ENCODE peak calls at places on chromosomes 3 and 15, in six cellular contexts. D is AG09309, X is vagina, C is neural progenitor cell, B is fibroblast of the aortic adventitia, J is HCT116. Y is an unnamed sample.

GRCh38 chr3:133114198-133114597 is 76.0 kb downstream of the TMEM108 start:
- DNase-seq in J (no peak), C (no peak), B (no peak), X (no peak), D (no peak), Y (no peak)

GRCh38 chr3:156749244-156749643 is 74.9 kb downstream of the TIPARP start:
- DNase-seq in D (no peak), C (peak), B (peak), X (no peak), J (no peak), Y (no peak)

GRCh38 chr3:9345041-9345440 is 17.8 kb upstream of the THUMPD3 start:
- DNase-seq in J (no peak), D (no peak), C (no peak), X (no peak), B (no peak), Y (no peak)

GRCh38 chr3:191762323-191762960 is 301.5 kb downstream of the PYDC2 start:
- DNase-seq in J (no peak), D (peak), X (no peak), B (peak), C (peak), Y (peak)

GRCh38 chr3:156674911-156675743 is 737 bp downstream of the TIPARP start:
- DNase-seq in D (no peak), J (no peak), B (peak), X (no peak), C (peak), Y (peak)

GRCh38 chr3:30203301-30203700 is 403.1 kb upstream of the TGFBR2 start:
- DNase-seq in D (peak), B (no peak), J (no peak), X (no peak), C (no peak), Y (no peak)

GRCh38 chr15:29773816-29774215 is 48.5 kb downstream of the TJP1 start:
- DNase-seq in C (no peak), B (no peak), J (no peak), D (no peak), X (no peak), Y (no peak)

GRCh38 chr3:156635034-156635433 is 39.4 kb upstream of the TIPARP start:
- DNase-seq in C (no peak), D (no peak), B (no peak), X (no peak), J (no peak), Y (no peak)

GRCh38 chr3:42014949-42015533 is 53.1 kb upstream of the ULK4 start:
- DNase-seq in X (no peak), C (peak), J (no peak), B (peak), D (no peak), Y (peak)

GRCh38 chr15:35308802-35309201 is 223.7 kb upstream of the NANOGP8 start:
- DNase-seq in X (no peak), D (peak), C (no peak), J (no peak), B (peak), Y (peak)

GRCh38 chr15:62737551-62737950 is 305.0 kb upstream of the TPM1 start:
- DNase-seq in D (no peak), J (no peak), X (no peak), B (no peak), C (no peak), Y (no peak)

GRCh38 chr15:86830304-86830703 is 750.6 kb downstream of the AGBL1 start:
- DNase-seq in B (no peak), D (no peak), C (no peak), J (no peak), X (no peak), Y (no peak)

GRCh38 chr3:48222616-48223513 is at the start of gene CAMP:
- DNase-seq in X (no peak), C (no peak), D (peak), J (no peak), B (peak), Y (peak)

GRCh38 chr3:153087595-153088566 is 74.1 kb upstream of the RAP2B start:
- DNase-seq in B (peak), X (no peak), D (peak), J (no peak), C (no peak), Y (peak)

GRCh38 chr3:120416868-120417267 is 33.9 kb downstream of the FSTL1 start:
- DNase-seq in D (no peak), X (no peak), B (no peak), J (no peak), C (peak), Y (no peak)
- H3K4me3 ChIP-seq in D (no peak), X (no peak), B (peak), J (no peak), C (no peak), Y (no peak)

GRCh38 chr3:31699309-31699953 is 166.7 kb downstream of the STT3B start:
- DNase-seq in C (no peak), D (no peak), B (no peak), J (no peak), X (no peak), Y (no peak)
- TF ChIP-seq CTCF in C (no peak), D (no peak), B (no peak), J (no peak), X (no peak), Y (no peak)

GRCh38 chr3:31973081-31973480 is 8.0 kb downstream of the OSBPL10 start:
- DNase-seq in X (no peak), D (no peak), J (no peak), B (no peak), C (no peak), Y (peak)

GRCh38 chr3:31968927-31969418 is 12.1 kb downstream of the OSBPL10 start:
- DNase-seq in C (peak), X (no peak), J (peak), D (peak), B (peak), Y (peak)

GRCh38 chr3:31966978-31967592 is 14.0 kb downstream of the OSBPL10 start:
- DNase-seq in D (no peak), B (no peak), J (no peak), X (no peak), C (no peak), Y (no peak)

GRCh38 chr3:31971607-31972006 is 9.5 kb downstream of the OSBPL10 start:
- DNase-seq in X (no peak), B (no peak), J (no peak), C (no peak), D (no peak), Y (no peak)

DNA sequence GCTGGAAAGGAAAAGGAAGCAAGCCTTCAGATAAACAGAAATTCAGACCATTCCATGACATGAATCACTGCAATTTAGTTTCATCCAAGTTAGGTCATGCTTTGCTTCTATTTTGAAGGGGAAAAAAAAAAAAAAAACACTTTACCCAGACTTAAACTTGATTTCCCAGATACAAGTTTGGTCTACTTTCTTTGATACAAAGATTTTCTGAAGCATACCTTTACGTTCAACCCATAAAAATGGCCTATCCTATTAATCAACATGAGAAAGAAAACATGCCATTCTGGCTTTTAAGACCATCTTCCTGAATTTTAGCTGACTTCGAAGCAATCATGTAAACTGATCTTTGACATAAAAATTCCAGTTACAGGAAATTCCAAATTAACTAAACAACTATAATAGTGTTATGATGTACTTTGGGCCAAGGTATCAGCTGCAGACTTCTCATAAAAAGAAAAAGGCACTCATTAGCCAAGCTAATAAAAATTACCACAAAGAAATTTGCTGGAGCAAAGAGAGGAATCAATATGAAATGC is 12.6 kb downstream of the OSBPL10 start:
- DNase-seq in C (no peak), B (peak), X (no peak), D (peak), J (no peak), Y (peak)
- H3K4me3 ChIP-seq in C (no peak), B (peak), X (no peak), D (no peak), J (peak), Y (no peak)

GRCh38 chr3:58776231-58776630 is 109.7 kb upstream of the FAM3D start:
- DNase-seq in X (no peak), C (no peak), B (no peak), D (no peak), J (no peak), Y (no peak)
- TF ChIP-seq CTCF in X (no peak), C (peak), B (no peak), D (no peak), J (peak), Y (no peak)

GRCh38 chr3:185820973-185821758 is 3.7 kb downstream of the IGF2BP2 start:
- DNase-seq in B (peak), J (no peak), C (peak), X (no peak), D (peak), Y (peak)

GRCh38 chr3:185818267-185818875 is 6.5 kb downstream of the IGF2BP2 start:
- DNase-seq in B (no peak), D (no peak), X (no peak), J (no peak), C (peak), Y (no peak)

GRCh38 chr3:185813691-185814215 is 11.1 kb downstream of the IGF2BP2 start:
- DNase-seq in B (peak), X (no peak), C (peak), D (no peak), J (no peak), Y (peak)

GRCh38 chr3:185813205-185813604 is 11.6 kb downstream of the IGF2BP2 start:
- DNase-seq in C (no peak), B (no peak), X (no peak), J (no peak), D (no peak), Y (no peak)

DNA sequence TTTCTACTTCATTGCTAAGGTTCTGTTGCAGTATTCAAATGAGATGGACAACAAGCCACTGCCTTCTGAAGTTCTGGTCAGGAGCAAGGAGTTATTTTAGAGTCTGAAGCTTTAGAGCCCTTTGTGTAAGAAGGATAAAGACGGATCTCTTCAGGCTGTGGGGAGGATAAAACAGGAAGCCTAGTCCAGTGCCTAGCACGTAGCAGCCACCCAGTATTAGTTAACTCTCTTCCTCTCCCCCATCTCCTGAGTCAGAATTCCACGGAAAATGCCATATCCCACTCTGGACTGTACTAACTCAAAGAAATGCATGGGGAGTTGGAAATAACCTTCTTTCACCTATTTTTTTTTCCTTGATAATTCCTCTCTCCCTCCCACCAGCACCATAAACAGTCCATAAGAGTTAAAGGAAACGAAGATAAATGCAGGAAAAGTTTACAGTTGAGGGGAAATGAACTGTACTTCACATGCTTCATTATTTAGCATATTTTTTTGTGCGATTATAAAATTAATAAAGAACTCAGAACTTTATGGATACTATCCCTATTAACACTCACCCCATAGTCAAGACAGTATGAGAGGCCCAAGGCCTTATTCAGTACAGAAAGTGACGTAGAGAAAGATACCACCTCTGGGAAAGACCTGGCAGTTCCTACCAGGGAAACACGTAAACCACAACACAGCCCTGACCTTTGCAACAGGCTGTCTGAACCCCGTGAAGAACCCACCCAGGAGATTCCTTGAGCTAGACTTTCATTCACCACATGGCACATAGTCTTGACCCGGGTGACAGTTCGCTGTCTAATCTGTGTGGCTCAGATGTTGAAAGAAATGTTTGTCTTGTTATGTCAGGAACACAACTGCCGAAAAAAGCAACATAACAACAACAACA is 9.2 kb downstream of the IGF2BP2 start:
- DNase-seq in C (peak), J (no peak), B (no peak), X (no peak), D (no peak), Y (peak)
- H3K4me3 ChIP-seq in C (peak), J (no peak), B (no peak), X (no peak), D (no peak), Y (no peak)

DNA sequence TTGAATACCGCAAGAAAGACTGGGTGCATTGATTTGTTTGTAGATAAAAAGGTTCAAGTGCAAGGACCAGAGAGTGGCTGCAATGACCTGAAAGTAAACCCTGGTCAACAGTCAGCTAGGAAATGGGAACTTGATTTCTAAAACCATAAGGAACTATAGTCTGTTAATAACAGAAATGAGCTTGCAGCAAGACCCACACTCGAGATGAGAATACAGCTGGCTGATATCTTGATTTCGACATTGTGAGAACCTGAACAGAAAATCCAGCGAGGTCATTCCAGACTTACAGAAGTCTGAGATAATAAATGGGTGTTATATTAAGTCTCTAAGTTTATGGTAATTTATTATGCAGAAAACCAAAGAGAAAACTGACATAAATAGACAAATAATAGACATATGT is 177.3 kb downstream of the NFKBIZ start:
- DNase-seq in J (no peak), D (no peak), B (no peak), C (no peak), X (no peak), Y (no peak)
- TF ChIP-seq CTCF in J (no peak), D (no peak), B (no peak), C (no peak), X (no peak), Y (no peak)

GRCh38 chr3:126497936-126498335 is 19.6 kb downstream of the UROC1 start:
- DNase-seq in X (no peak), D (no peak), B (no peak), C (no peak), J (no peak), Y (no peak)

GRCh38 chr3:126498936-126499335 is 18.6 kb downstream of the UROC1 start:
- DNase-seq in X (no peak), C (peak), D (no peak), J (no peak), B (no peak), Y (no peak)

GRCh38 chr3:126499401-126499800 is 18.2 kb downstream of the UROC1 start:
- DNase-seq in D (no peak), C (no peak), X (no peak), J (no peak), B (no peak), Y (no peak)

GRCh38 chr3:126495786-126496185 is 20.1 kb upstream of the ZXDC start:
- DNase-seq in X (no peak), D (no peak), B (no peak), C (no peak), J (no peak), Y (no peak)

DNA sequence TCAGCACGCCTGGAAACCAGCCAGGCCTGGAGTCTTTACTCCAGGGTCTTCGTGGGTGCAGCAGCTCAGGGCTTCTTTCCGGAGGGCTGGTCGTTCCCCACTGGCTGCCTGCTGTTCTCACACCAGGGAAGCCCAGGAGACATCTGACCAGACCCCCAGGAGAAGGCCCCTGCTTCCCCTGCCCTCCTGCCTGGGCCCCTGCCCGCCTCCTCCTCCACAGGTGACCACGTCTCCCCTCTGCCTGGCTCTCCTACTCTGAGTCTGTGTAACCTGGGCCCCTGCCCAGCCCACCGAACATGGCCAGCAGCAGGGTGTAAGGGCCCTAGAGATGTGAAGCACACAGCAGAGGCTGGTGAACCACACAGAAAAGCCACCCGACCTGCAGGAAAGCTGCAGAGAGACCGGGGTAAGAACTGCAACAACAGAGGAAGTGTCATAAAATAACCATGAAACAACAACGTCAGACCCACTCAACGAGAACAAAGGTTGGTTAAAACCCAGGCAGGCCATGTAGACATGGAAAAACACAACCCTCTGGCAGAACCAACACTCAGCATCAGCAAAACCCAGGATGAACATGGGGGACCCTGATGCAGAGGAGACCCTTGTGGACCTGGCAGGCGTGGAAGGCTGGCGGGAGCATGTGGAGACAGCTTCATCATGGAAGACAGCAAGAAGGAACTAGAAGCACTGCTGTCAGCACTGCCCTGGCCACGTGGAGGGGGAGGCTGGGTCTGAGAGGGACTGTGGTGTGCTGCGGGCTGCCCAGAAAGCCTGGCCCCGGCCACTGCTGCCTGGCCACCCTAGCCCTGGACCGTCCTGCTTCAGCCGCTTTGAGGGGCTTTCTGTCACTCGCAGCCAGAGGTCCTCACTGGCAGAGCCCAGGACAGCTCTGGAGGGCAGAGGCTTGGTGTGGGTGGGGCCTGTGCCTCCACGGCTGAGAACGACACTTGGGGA is 20.4 kb downstream of the UROC1 start:
- DNase-seq in B (no peak), D (no peak), X (no peak), J (no peak), C (no peak), Y (no peak)
- H3K4me3 ChIP-seq in B (no peak), D (no peak), X (no peak), J (no peak), C (no peak), Y (no peak)

DNA sequence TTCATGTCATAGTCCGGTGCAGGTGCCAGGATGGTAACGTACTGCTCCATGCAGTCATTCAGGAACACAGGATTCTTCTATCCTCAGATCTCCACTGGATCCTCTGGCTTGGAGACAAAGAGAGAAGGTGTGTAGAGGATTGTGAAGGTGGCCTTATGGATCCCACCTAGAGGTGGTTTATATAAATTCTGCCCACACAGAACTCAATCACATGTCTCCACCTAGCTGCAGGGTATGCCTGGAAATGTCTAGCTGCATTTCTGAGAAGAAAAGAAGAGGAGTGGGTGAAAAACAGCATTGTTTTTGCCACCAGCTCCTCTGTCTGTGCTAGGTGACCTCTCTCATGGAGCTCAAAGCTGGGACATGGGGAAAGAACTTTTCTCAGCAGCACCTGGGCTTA is 478.7 kb downstream of the PDCD6IP start:
- DNase-seq in B (no peak), X (no peak), C (no peak), J (no peak), D (no peak), Y (no peak)
- TF ChIP-seq CTCF in B (no peak), X (no peak), C (no peak), J (no peak), D (no peak), Y (no peak)

Y was measured in fibroblast of pulmonary artery.